ENCODE peak calls at places on chromosomes 3 and 15, in six cellular contexts. I, Q, B, A, S and W are unnamed samples.

GRCh38 chr15:58179206-58179605 is 41.0 kb downstream of the AQP9 start:
- DNase-seq in I (no peak), Q (no peak), B (no peak), A (peak), S (no peak), W (no peak)

GRCh38 chr3:72782521-72782920 is 65.7 kb downstream of the SHQ1 start:
- DNase-seq in I (no peak), Q (no peak), B (no peak), A (no peak), S (no peak), W (no peak)

GRCh38 chr15:38528279-38528678 is 36.3 kb downstream of the RASGRP1 start:
- DNase-seq in I (no peak), Q (no peak), B (no peak), A (no peak), S (no peak), W (no peak)

GRCh38 chr3:61250784-61251173 is 473 bp downstream of the FHIT start:
- DNase-seq in I (peak), Q (peak), B (peak), A (peak), S (no peak), W (peak)

GRCh38 chr3:106688463-106688862 is 688.8 kb upstream of the CCDC54 start:
- DNase-seq in I (no peak), Q (peak), B (no peak), A (no peak), S (no peak), W (no peak)

GRCh38 chr3:152283492-152284381 is 15.0 kb downstream of the MBNL1 start:
- DNase-seq in I (no peak), Q (no peak), B (no peak), A (no peak), S (no peak), W (no peak)

GRCh38 chr3:65425880-65426279 is 612.8 kb downstream of the MAGI1 start:
- DNase-seq in I (no peak), Q (peak), B (no peak), A (no peak), S (no peak), W (no peak)

GRCh38 chr3:64488938-64489337 is 198.9 kb downstream of the ADAMTS9 start:
- DNase-seq in I (no peak), Q (no peak), B (no peak), A (no peak), S (no peak), W (no peak)

GRCh38 chr3:64150527-64151238 is 74.6 kb downstream of the PRICKLE2 start:
- DNase-seq in I (no peak), Q (peak), B (no peak), A (no peak), S (no peak), W (no peak)

GRCh38 chr3:56799251-56799882 is 2.4 kb downstream of the ARHGEF3 start:
- DNase-seq in I (peak), Q (peak), B (no peak), A (peak), S (no peak), W (no peak)

GRCh38 chr3:115615001-115615447 is 8.3 kb upstream of the GAP43 start:
- DNase-seq in I (peak), Q (peak), B (no peak), A (no peak), S (no peak), W (no peak)

DNA sequence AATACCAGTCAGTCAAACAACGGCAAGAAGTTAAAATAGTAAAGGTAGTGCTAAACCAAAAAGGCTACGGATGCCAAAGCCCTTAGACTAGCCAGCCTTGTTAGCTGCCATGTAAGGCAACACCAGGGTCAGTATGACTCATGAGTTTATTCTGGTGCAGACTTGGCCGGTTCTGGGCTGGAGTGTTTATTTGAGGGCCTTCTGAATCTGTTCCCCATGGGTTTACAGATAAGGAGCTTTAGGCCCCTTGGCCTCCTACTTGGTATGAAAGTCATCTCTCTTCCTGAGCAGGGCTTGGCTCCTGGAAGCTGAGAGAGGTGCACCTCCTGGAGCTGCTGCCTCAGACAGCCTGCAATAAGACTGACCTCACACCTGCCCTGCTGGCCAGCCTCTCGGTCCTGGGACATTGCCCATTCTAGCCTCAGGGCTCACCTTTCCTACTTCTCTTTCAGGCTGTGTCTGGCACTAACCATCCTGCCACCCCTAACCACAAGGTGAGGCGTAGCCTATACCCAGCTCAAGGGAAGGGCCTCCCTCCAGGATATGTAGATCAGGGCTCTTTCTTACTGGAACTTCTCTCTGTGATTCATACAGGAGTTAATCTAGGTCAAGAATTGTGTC is 10.4 kb upstream of the RTP1 start:
- DNase-seq in I (no peak), Q (peak), B (no peak), A (peak), S (no peak), W (no peak)
- TF ChIP-seq ATF3 in I (no peak), Q (no peak), B (no peak), A (peak), S (no peak), W (no peak)

GRCh38 chr3:2301361-2301760 is 202.7 kb downstream of the CNTN4 start:
- DNase-seq in I (no peak), Q (no peak), B (no peak), A (no peak), S (no peak), W (no peak)

GRCh38 chr3:2300938-2301337 is 202.3 kb downstream of the CNTN4 start:
- DNase-seq in I (no peak), Q (no peak), B (no peak), A (no peak), S (no peak), W (no peak)

GRCh38 chr3:2303567-2303966 is 204.9 kb downstream of the CNTN4 start:
- DNase-seq in I (no peak), Q (no peak), B (no peak), A (no peak), S (no peak), W (no peak)
- TF ChIP-seq ATF3 in I (no peak), Q (no peak), B (no peak), A (no peak), S (no peak), W (no peak)

GRCh38 chr3:163773136-163773535 is 1305.2 kb downstream of the SI start:
- DNase-seq in I (peak), Q (peak), B (no peak), A (no peak), S (no peak), W (no peak)
- TF ChIP-seq ATF3 in I (no peak), Q (no peak), B (no peak), A (no peak), S (no peak), W (no peak)

GRCh38 chr3:53642211-53642610 is 147.8 kb downstream of the CACNA1D start:
- DNase-seq in I (no peak), Q (no peak), B (no peak), A (no peak), S (no peak), W (no peak)

GRCh38 chr3:53645754-53646153 is 151.3 kb downstream of the CACNA1D start:
- DNase-seq in I (no peak), Q (no peak), B (no peak), A (no peak), S (no peak), W (no peak)

GRCh38 chr3:53646723-53647122 is 152.3 kb downstream of the CACNA1D start:
- DNase-seq in I (no peak), Q (no peak), B (peak), A (no peak), S (no peak), W (no peak)

GRCh38 chr3:53643757-53644156 is 149.3 kb downstream of the CACNA1D start:
- DNase-seq in I (no peak), Q (no peak), B (no peak), A (no peak), S (no peak), W (peak)

GRCh38 chr3:53641397-53641796 is 147.0 kb downstream of the CACNA1D start:
- DNase-seq in I (no peak), Q (no peak), B (no peak), A (no peak), S (no peak), W (no peak)
- TF ChIP-seq ATF3 in I (no peak), Q (no peak), B (no peak), A (no peak), S (no peak), W (no peak)

DNA sequence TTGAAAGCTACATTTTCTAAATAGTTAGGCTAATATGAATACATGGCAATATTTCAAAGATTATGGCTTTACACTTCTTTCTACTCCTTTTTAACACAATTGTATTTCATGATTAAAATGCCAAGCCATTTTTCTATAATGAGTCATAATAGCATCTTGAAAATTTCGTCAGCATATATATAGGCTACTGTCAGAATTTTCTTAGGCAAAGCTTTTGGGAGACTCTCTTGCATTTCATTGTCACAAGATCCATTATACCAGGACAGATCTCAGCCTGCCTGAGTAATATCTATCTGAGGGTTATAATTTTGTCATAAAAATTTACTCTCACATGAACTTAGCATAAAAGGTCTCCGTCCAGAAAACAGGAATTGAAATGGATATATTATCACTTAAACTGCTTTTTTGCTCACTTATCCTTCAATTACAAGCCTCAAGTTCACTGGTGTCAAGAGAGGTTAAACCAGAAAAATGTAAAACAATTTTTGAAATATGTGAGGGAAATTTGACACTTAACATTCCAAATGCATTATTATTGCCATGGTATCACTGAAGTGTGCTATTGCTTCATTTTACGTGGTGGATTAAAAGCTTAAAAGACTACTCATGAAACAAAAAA is 37.2 kb downstream of the CPA3 start:
- DNase-seq in I (no peak), Q (no peak), B (no peak), A (no peak), S (no peak), W (no peak)
- TF ChIP-seq ATF3 in I (no peak), Q (no peak), B (no peak), A (no peak), S (no peak), W (no peak)

GRCh38 chr3:75237041-75237775 is 426.9 kb upstream of the FRG2C start:
- DNase-seq in I (no peak), Q (no peak), B (no peak), A (no peak), S (no peak), W (no peak)

DNA sequence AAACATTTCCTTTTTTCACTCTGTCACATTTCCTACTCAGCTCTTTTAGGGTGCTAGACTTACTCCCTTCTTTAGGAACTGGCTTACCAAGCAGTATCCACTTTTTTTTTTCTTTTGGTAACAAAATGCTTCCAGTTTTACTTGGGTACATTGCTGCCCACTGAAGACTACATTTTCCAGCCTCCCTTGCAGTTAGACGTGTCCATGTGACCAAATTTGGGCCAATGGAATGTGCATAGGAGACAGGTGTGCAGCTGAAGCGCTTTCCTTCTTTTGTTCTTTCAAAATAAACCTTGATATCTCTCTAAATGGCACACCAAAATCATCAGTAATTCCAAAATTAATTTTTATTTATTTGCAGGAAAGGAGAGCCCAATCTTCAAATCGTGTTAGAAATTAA is 422.1 kb upstream of the FRG2C start:
- DNase-seq in I (no peak), Q (no peak), B (no peak), A (no peak), S (no peak), W (no peak)
- TF ChIP-seq ATF3 in I (no peak), Q (no peak), B (no peak), A (no peak), S (no peak), W (no peak)

GRCh38 chr3:107899996-107900651 is 190.7 kb downstream of the CD47 start:
- DNase-seq in I (no peak), Q (no peak), B (no peak), A (no peak), S (no peak), W (no peak)
- TF ChIP-seq ATF3 in I (no peak), Q (no peak), B (no peak), A (no peak), S (no peak), W (no peak)

GRCh38 chr3:133999891-134000685 is 29.6 kb downstream of the SLCO2A1 start:
- DNase-seq in I (no peak), Q (no peak), B (no peak), A (no peak), S (no peak), W (no peak)
- TF ChIP-seq ATF3 in I (no peak), Q (no peak), B (no peak), A (no peak), S (no peak), W (no peak)